ENCODE peak calls at places on chromosomes 5 and 9, in five cellular contexts. R is RWPE2, Z is endothelial cell, U is left colon, K is Right ventricle myocardium superior. M is an unnamed sample.

GRCh38 chr9:100070071-100070470 is 28.7 kb downstream of the ERP44 start:
- DNase-seq in U (no peak), Z (no peak), K (no peak), R (no peak), M (no peak)

GRCh38 chr9:101566904-101567724 is 27.7 kb downstream of the PPP3R2 start:
- DNase-seq in R (no peak), Z (peak), K (no peak), U (no peak), M (peak)

GRCh38 chr9:69412741-69413150 is 87.7 kb downstream of the ENTREP1 start:
- DNase-seq in R (no peak), K (peak), U (no peak), Z (peak), M (peak)

GRCh38 chr9:123445981-123446610 is 90.1 kb downstream of the CRB2 start:
- DNase-seq in U (no peak), R (no peak), K (no peak), Z (no peak), M (no peak)

GRCh38 chr5:135878156-135878620 is 17.5 kb downstream of the IL9 start:
- DNase-seq in Z (no peak), K (no peak), R (no peak), U (no peak), M (no peak)

GRCh38 chr9:21413089-21414023 is 4.4 kb downstream of the IFNA8 start:
- DNase-seq in Z (peak), U (no peak), R (no peak), K (no peak), M (peak)

GRCh38 chr5:140358738-140359310 is 1.2 kb upstream of the SLC4A9 start:
- DNase-seq in R (no peak), Z (peak), K (no peak), U (no peak), M (peak)

GRCh38 chr9:135929656-135930445 is 22.5 kb upstream of the CAMSAP1 start:
- DNase-seq in U (no peak), R (no peak), K (no peak), Z (no peak), M (no peak)

GRCh38 chr5:72206160-72206559 is 98.9 kb downstream of the MAP1B start:
- DNase-seq in R (no peak), Z (no peak), U (no peak), K (no peak), M (no peak)